ENCODE peak calls at places on chromosomes 16 and 17, in ten cellular contexts. F is lung, G is brain microvascular endothelial cell, Y is OCI-LY7, C is fibroblast of lung, Z is kidney epithelial cell, I is AG10803, X is fibroblast of the aortic adventitia, S is Panc1, L is A549. D is an unnamed sample.

GRCh38 chr16:4393243-4393606 is 21.6 kb downstream of the VASN start:
- DNase-seq in I (peak), C (no peak), F (no peak), G (no peak), S (no peak), Z (no peak), X (peak), Y (no peak), L (no peak), D (no peak)

GRCh38 chr16:72819345-72819744 is 228.6 kb downstream of the ZFHX3 start:
- DNase-seq in C (peak), I (peak), F (no peak), Y (no peak), G (peak), L (no peak), Z (peak), X (peak), S (no peak), D (peak)

GRCh38 chr16:2284001-2284770 is 16.3 kb upstream of the RNPS1 start:
- DNase-seq in L (no peak), G (no peak), S (no peak), I (no peak), Z (no peak), C (no peak), X (no peak), F (no peak), Y (no peak), D (no peak)

GRCh38 chr17:80664217-80664780 is 119.7 kb downstream of the RPTOR start:
- DNase-seq in I (no peak), Y (no peak), S (no peak), F (no peak), X (peak), Z (no peak), L (no peak), C (no peak), G (no peak), D (no peak)

GRCh38 chr16:57150682-57151330 is 35.0 kb downstream of the PSME3IP1 start:
- DNase-seq in L (no peak), C (no peak), X (no peak), Y (no peak), S (no peak), F (no peak), G (peak), I (no peak), Z (no peak), D (no peak)

GRCh38 chr17:63675607-63676539 is 24.1 kb downstream of the LIMD2 start:
- DNase-seq in I (peak), F (peak), Y (no peak), Z (peak), C (peak), S (no peak), L (peak), X (peak), G (peak), D (peak)

GRCh38 chr17:73324711-73325526 is 13.1 kb upstream of the CDC42EP4 start:
- DNase-seq in S (no peak), F (no peak), I (no peak), X (no peak), Z (no peak), L (no peak), G (no peak), Y (no peak), C (no peak), D (no peak)

GRCh38 chr16:22071352-22071923 is 20.9 kb upstream of the VWA3A start:
- DNase-seq in Y (no peak), Z (no peak), F (no peak), G (no peak), C (peak), L (no peak), I (no peak), X (no peak), S (no peak), D (peak)

GRCh38 chr17:32863559-32863958 is 13.4 kb downstream of the MYO1D start:
- DNase-seq in I (no peak), G (no peak), C (no peak), F (no peak), Y (no peak), Z (no peak), S (no peak), X (no peak), L (no peak), D (no peak)

GRCh38 chr17:77284023-77284617 is 143.4 kb downstream of the SEC14L1 start:
- DNase-seq in Z (no peak), X (no peak), Y (no peak), G (no peak), S (no peak), C (no peak), L (no peak), F (no peak), I (no peak), D (no peak)

GRCh38 chr17:73955616-73956015 is 247.9 kb upstream of the RPL38 start:
- DNase-seq in Y (no peak), F (no peak), L (no peak), C (no peak), I (no peak), G (no peak), S (no peak), Z (no peak), X (no peak), D (no peak)

GRCh38 chr16:12461201-12461600 is 342.5 kb downstream of the CPPED1 start:
- DNase-seq in C (no peak), X (no peak), Z (peak), G (no peak), F (no peak), S (no peak), Y (no peak), L (no peak), I (no peak), D (peak)

GRCh38 chr16:85513649-85514048 is 99.5 kb upstream of the GSE1 start:
- DNase-seq in I (no peak), X (no peak), L (no peak), S (no peak), Z (no peak), G (no peak), F (no peak), Y (no peak), C (no peak), D (no peak)

GRCh38 chr16:85514295-85514600 is 98.9 kb upstream of the GSE1 start:
- DNase-seq in X (no peak), L (no peak), C (no peak), I (no peak), F (no peak), G (no peak), Z (no peak), S (no peak), Y (no peak), D (no peak)

GRCh38 chr16:85515830-85516397 is 97.2 kb upstream of the GSE1 start:
- DNase-seq in I (no peak), S (no peak), F (peak), G (no peak), Y (no peak), Z (no peak), L (no peak), C (no peak), X (no peak), D (no peak)

GRCh38 chr16:85515319-85515745 is 97.8 kb upstream of the GSE1 start:
- DNase-seq in F (no peak), X (no peak), C (no peak), Y (no peak), S (no peak), Z (no peak), L (no peak), G (no peak), I (no peak), D (no peak)

GRCh38 chr16:85514601-85515318 is 98.4 kb upstream of the GSE1 start:
- DNase-seq in Z (peak), Y (no peak), F (peak), G (peak), C (peak), X (peak), L (peak), I (peak), S (peak), D (peak)
- H3K4me3 ChIP-seq in Z (no peak), Y (no peak), F (no peak), G (peak), C (no peak), X (peak), L (peak), I (peak), S (no peak), D (no peak)

GRCh38 chr17:2701996-2702741 is 9.4 kb downstream of the CLUH start:
- DNase-seq in Z (no peak), I (no peak), L (no peak), X (no peak), F (no peak), C (no peak), Y (no peak), S (no peak), G (no peak), D (no peak)
- TF ChIP-seq CTCF in Z (no peak), I (no peak), L (no peak), X (no peak), F (no peak), C (no peak), Y (no peak), S (no peak), G (no peak), D (no peak)

DNA sequence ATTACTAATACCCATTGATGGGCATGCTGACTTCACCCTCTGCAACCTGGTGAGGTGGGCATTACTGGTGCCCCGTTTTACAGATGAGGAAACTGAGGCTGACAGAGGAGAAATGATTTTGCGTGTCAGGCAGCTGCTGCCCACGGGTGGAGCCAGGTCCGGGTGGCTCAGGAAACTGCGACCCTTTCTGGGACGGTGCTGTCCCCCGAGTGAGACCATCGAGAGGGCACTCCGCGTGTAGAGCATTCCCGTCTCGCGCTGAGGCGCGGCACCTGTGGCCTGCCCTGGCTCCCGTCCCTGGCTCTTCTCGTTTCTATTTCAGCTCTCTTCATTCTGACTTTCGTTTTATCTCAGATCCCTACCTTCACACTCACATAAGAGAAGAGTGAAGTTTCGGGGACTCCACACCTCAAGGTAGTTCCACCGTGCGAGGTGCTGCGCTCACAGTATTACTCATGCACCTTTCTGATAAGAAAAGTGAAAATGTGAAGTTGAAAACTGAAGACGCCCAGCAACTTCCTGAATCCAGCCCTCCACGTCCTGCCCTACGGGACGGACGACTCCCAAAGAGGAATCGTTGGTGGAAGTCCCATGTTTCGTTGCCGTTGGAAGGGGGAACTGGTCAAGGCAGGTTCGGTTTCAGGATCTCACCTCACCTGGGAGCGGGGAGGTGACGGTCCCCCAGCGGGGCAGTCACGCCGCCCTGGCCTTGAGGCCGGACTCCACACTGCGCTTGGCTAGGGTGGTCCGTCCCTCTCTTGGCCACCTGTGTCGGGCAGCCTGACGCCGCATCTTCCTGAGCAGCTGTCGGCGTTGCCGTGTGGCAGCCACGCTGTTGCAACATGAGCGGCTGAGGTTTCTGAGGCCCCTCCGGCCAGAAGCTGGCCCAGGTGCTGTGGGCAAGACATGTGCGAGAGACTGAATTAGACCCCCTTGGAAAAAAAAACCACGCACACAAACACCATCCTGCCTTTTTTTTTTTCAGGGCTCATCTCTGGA is 48.8 kb downstream of the IRF8 start:
- DNase-seq in Y (peak), S (no peak), G (no peak), L (no peak), C (no peak), X (no peak), Z (no peak), I (no peak), F (no peak), D (no peak)
- H3K4me3 ChIP-seq in Y (peak), S (peak), G (no peak), L (peak), C (no peak), X (no peak), Z (no peak), I (no peak), F (no peak), D (no peak)

DNA sequence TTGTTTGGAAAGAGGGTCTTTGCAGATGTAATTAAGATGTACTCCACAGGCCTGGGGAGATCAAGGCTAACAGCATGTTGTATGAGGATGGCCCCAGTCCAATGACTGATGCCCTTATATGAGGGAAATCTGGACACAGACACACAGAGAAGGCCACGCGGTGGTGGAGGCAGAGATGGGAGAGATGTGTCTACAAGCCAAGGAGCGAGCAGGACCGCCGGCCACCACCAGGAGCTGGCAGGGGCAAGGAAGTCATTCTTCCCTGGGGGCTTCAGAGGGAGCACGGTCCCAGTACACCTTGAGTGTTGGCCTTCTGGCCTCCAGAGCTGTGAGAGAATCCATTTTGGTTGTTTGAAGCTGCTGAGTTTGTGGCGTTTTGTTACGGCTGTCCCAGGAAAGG is 14.7 kb downstream of the SOCS3 start:
- DNase-seq in X (no peak), F (no peak), S (no peak), Y (no peak), C (no peak), I (no peak), L (no peak), Z (no peak), G (no peak), D (no peak)
- TF ChIP-seq CTCF in X (no peak), F (no peak), S (no peak), Y (no peak), C (no peak), I (no peak), L (no peak), Z (no peak), G (no peak), D (no peak)

DNA sequence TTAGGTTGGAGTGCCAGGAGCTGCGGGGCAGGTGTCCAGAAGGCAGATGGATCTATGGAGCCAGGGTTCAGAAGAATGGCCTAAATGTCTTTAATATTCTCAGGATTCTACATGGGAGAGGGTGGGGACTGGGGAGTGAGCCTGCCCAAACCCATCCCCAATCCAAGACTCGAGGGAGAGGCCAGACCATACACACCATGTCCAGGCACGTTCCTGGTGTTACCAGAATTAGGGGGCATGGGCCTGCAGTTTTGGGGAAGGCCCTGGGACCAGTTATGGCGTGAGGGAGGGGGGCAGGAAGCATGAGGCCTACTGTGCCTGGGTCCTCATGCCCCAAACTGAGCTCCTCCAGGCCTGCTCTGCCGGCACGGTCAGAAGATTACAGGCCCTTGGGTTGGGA is 1.9 kb downstream of the TAX1BP3 start:
- DNase-seq in Z (no peak), C (no peak), Y (no peak), I (no peak), F (no peak), S (no peak), G (no peak), L (no peak), X (no peak), D (no peak)
- H3K4me3 ChIP-seq in Z (no peak), C (peak), Y (no peak), I (peak), F (no peak), S (no peak), G (peak), L (peak), X (peak), D (peak)

GRCh38 chr17:57399690-57400089 is 143.4 kb downstream of the MSI2 start:
- DNase-seq in S (no peak), F (no peak), C (no peak), Z (no peak), X (no peak), I (no peak), Y (peak), G (no peak), L (no peak), D (no peak)
- TF ChIP-seq CTCF in S (no peak), F (no peak), C (no peak), Z (no peak), X (no peak), I (no peak), Y (peak), G (no peak), L (no peak), D (no peak)

GRCh38 chr16:50290856-50291255 is 24.5 kb downstream of the ADCY7 start:
- DNase-seq in F (no peak), Y (no peak), I (no peak), S (no peak), X (no peak), L (no peak), Z (no peak), C (no peak), G (no peak), D (no peak)

GRCh38 chr16:50291719-50292565 is 25.6 kb downstream of the ADCY7 start:
- DNase-seq in I (no peak), Y (no peak), Z (no peak), G (no peak), F (no peak), X (no peak), C (no peak), S (no peak), L (no peak), D (no peak)

GRCh38 chr16:50288920-50289319 is 22.6 kb downstream of the ADCY7 start:
- DNase-seq in F (no peak), G (no peak), Y (no peak), C (no peak), I (no peak), L (no peak), S (no peak), X (no peak), Z (no peak), D (no peak)

GRCh38 chr16:50292566-50292948 is 26.2 kb downstream of the ADCY7 start:
- DNase-seq in C (no peak), F (no peak), G (no peak), L (no peak), Z (no peak), S (no peak), X (no peak), Y (no peak), I (no peak), D (no peak)

GRCh38 chr16:50289950-50290764 is 23.8 kb downstream of the ADCY7 start:
- DNase-seq in L (no peak), G (no peak), Z (no peak), F (no peak), C (no peak), I (no peak), S (no peak), X (no peak), Y (no peak), D (no peak)
- H3K4me3 ChIP-seq in L (no peak), G (no peak), Z (no peak), F (no peak), C (no peak), I (no peak), S (no peak), X (no peak), Y (no peak), D (no peak)

GRCh38 chr16:85716680-85717038 is 27.9 kb upstream of the GINS2 start:
- DNase-seq in F (no peak), S (no peak), Y (no peak), I (no peak), L (no peak), X (no peak), Z (no peak), G (no peak), C (no peak), D (no peak)
- TF ChIP-seq CTCF in F (no peak), S (no peak), Y (no peak), I (no peak), L (no peak), X (no peak), Z (no peak), G (no peak), C (no peak), D (no peak)

GRCh38 chr16:6835516-6835915 is 497.1 kb upstream of the RBFOX1 start:
- DNase-seq in S (no peak), X (no peak), L (no peak), Z (no peak), C (no peak), I (no peak), G (no peak), Y (no peak), F (no peak), D (no peak)

GRCh38 chr16:6835941-6836340 is 496.7 kb upstream of the RBFOX1 start:
- DNase-seq in X (no peak), L (no peak), F (no peak), C (no peak), S (no peak), Z (peak), I (no peak), G (no peak), Y (no peak), D (no peak)

GRCh38 chr16:6836771-6837170 is 495.9 kb upstream of the RBFOX1 start:
- DNase-seq in C (no peak), I (no peak), Y (no peak), S (no peak), G (no peak), Z (peak), X (no peak), L (no peak), F (no peak), D (no peak)

GRCh38 chr16:6841392-6841791 is 491.3 kb upstream of the RBFOX1 start:
- DNase-seq in L (no peak), G (no peak), Y (no peak), Z (no peak), S (no peak), C (no peak), F (no peak), I (no peak), X (no peak), D (no peak)

DNA sequence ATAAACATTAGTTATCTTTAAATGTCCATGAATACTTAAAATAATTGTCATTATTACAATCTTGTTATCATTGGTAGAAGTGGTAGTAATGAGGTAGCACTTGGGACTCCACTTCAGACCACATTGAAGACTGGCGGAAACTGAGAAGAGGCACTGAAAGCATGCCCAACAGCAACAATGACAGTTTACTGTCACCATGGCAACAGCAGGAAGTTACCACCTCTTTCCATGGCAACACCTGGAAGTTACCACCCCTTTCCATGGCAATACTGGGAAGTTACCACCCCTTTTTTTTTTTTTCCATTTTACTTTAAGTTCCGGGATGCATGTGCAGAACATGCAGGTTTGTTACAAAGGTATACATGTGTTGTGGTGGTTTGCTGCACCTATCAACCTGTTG is 494.9 kb upstream of the RBFOX1 start:
- DNase-seq in Z (no peak), S (no peak), C (no peak), F (no peak), L (no peak), I (no peak), G (no peak), X (no peak), Y (no peak), D (no peak)
- H3K4me3 ChIP-seq in Z (no peak), S (no peak), C (no peak), F (no peak), L (no peak), I (no peak), G (no peak), X (no peak), Y (no peak), D (no peak)

GRCh38 chr16:67170168-67170947 is at the start of gene NOL3:
- DNase-seq in F (peak), Y (no peak), S (no peak), I (peak), L (peak), C (peak), Z (no peak), G (peak), X (peak), D (peak)
- TF ChIP-seq CTCF in F (no peak), Y (no peak), S (no peak), I (peak), L (no peak), C (no peak), Z (peak), G (peak), X (no peak), D (peak)

D was measured in cardiac fibroblast.